ENCODE peak calls at places on chromosomes 16 and 17, in ten cellular contexts. E is spleen, Z is H1, M is GM23338, A is Panc1, W is upper lobe of left lung, K is esophagus muscularis mucosa, O is transverse colon, T is SK-N-SH, B is suprapubic skin. R is an unnamed sample.

GRCh38 chr16:27313422-27314160 is at the start of gene IL4R:
- DNase-seq in W (peak), B (peak), E (peak), O (peak), T (peak), A (no peak), K (no peak), M (peak), Z (peak), R (peak)

GRCh38 chr16:49548571-49548970 is 175.0 kb downstream of the C16orf78 start:
- DNase-seq in M (no peak), B (no peak), T (no peak), K (no peak), O (no peak), A (no peak), W (no peak), Z (no peak), E (peak), R (no peak)

GRCh38 chr16:84065536-84066132 is 23.0 kb upstream of the SLC38A8 start:
- DNase-seq in M (peak), Z (no peak), A (no peak), W (peak), K (no peak), T (peak), E (peak), B (no peak), O (peak), R (peak)

GRCh38 chr17:77508047-77508715 is 367.4 kb downstream of the SEC14L1 start:
- DNase-seq in O (no peak), Z (no peak), T (no peak), E (peak), M (no peak), W (no peak), K (no peak), B (no peak), A (no peak), R (no peak)

GRCh38 chr17:44203731-44204452 is 4.2 kb upstream of the ATXN7L3 start:
- DNase-seq in B (no peak), K (no peak), T (peak), A (no peak), Z (peak), O (peak), M (peak), E (no peak), W (no peak), R (no peak)

GRCh38 chr16:87764600-87765472 is 950 bp downstream of the KLHDC4 start:
- DNase-seq in K (no peak), O (no peak), Z (no peak), W (no peak), A (no peak), B (no peak), T (peak), M (no peak), E (peak), R (no peak)

GRCh38 chr16:50839356-50839755 is 97.5 kb downstream of the CYLD start:
- DNase-seq in Z (peak), T (no peak), M (no peak), A (no peak), E (no peak), K (no peak), O (no peak), B (no peak), W (no peak), R (no peak)

GRCh38 chr17:60743812-60744211 is 66.2 kb downstream of the BCAS3 start:
- DNase-seq in W (no peak), K (no peak), Z (no peak), E (no peak), M (peak), O (no peak), B (no peak), A (no peak), T (no peak), R (no peak)

GRCh38 chr17:78032166-78032565 is 73.7 kb downstream of the TNRC6C start:
- DNase-seq in A (no peak), B (no peak), M (no peak), Z (no peak), E (no peak), W (no peak), T (no peak), O (no peak), K (peak), R (no peak)

GRCh38 chr16:620700-621525 is 9.9 kb upstream of the WFIKKN1 start:
- DNase-seq in E (no peak), T (peak), K (no peak), O (no peak), B (no peak), M (no peak), Z (no peak), A (no peak), W (no peak), R (no peak)

GRCh38 chr17:38498353-38498752 is 70.1 kb downstream of the ARHGAP23 start:
- DNase-seq in E (no peak), T (no peak), W (no peak), A (no peak), K (no peak), Z (no peak), B (no peak), O (no peak), M (peak), R (no peak)

GRCh38 chr17:82528484-82529265 is 9.1 kb downstream of the FOXK2 start:
- DNase-seq in O (peak), T (peak), A (peak), M (no peak), Z (no peak), W (peak), B (no peak), E (no peak), K (no peak), R (peak)

GRCh38 chr16:51164167-51164566 is 13.1 kb upstream of the SALL1 start:
- DNase-seq in W (no peak), B (no peak), Z (no peak), E (no peak), T (no peak), O (no peak), A (no peak), M (no peak), K (no peak), R (no peak)

GRCh38 chr17:869067-869466 is 86.9 kb downstream of the MRM3 start:
- DNase-seq in K (no peak), B (no peak), Z (no peak), E (no peak), O (peak), A (no peak), M (no peak), W (no peak), T (no peak), R (peak)

GRCh38 chr16:75572859-75573542 is 6.8 kb downstream of the GABARAPL2 start:
- DNase-seq in W (no peak), Z (no peak), O (no peak), E (no peak), A (no peak), K (no peak), T (no peak), B (peak), M (no peak), R (no peak)
- TF ChIP-seq POLR2AphosphoS5 in W (no peak), Z (no peak), O (no peak), E (no peak), A (no peak), K (no peak), T (no peak), B (no peak), M (no peak), R (no peak)

GRCh38 chr16:25014500-25015147 is 545 bp downstream of the ARHGAP17 start:
- DNase-seq in Z (peak), K (no peak), O (peak), A (no peak), B (peak), T (peak), M (peak), W (peak), E (peak), R (peak)

GRCh38 chr16:25013751-25014499 is 1.2 kb downstream of the ARHGAP17 start:
- DNase-seq in M (no peak), W (no peak), B (peak), A (no peak), Z (no peak), T (no peak), O (no peak), E (no peak), K (no peak), R (no peak)

GRCh38 chr16:25012525-25012991 is 2.6 kb downstream of the ARHGAP17 start:
- DNase-seq in T (no peak), B (peak), O (peak), M (no peak), W (no peak), A (no peak), K (no peak), E (no peak), Z (no peak), R (no peak)

GRCh38 chr16:25011891-25012499 is 3.2 kb downstream of the ARHGAP17 start:
- DNase-seq in W (no peak), E (no peak), M (no peak), B (peak), O (no peak), Z (no peak), K (no peak), T (no peak), A (no peak), R (no peak)

DNA sequence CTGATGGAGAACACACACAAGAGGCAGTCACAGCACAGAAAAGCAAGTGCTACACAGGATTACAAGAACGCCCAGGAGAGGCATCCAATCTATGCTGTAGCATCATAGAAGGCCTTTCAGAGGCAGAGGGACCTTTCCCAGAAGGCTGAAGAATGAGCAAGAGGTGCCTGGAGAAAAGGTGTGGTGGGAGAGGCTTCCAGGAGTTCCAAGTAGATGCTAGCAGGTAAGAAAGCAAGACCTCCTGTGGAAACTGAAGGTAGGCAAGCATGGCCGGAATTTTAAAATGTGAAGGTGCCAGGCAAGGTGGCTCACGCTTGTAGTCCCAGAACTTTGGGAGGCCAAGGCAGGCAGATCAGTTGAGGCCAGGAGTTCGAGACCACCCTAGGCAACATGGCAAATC is 2.1 kb downstream of the ARHGAP17 start:
- DNase-seq in T (no peak), M (no peak), B (no peak), A (no peak), W (no peak), K (no peak), O (no peak), E (no peak), Z (no peak), R (no peak)
- TF ChIP-seq CTCF in T (no peak), M (no peak), B (no peak), A (no peak), W (no peak), K (no peak), O (no peak), E (no peak), Z (no peak), R (no peak)

GRCh38 chr17:8189711-8190477 is at the start of gene BORCS6:
- DNase-seq in T (peak), A (peak), O (peak), W (peak), K (peak), M (peak), E (peak), B (peak), Z (peak), R (peak)
- TF ChIP-seq POLR2AphosphoS5 in T (peak), A (peak), O (peak), W (peak), K (peak), M (peak), E (peak), B (no peak), Z (no peak), R (peak)

GRCh38 chr16:25143898-25144297 is 32.4 kb downstream of the LCMT1 start:
- DNase-seq in E (no peak), W (no peak), O (peak), M (peak), K (no peak), Z (no peak), B (no peak), T (no peak), A (no peak), R (no peak)
- TF ChIP-seq CTCF in E (no peak), W (no peak), O (peak), M (peak), K (no peak), Z (peak), B (peak), T (peak), A (peak), R (peak)

R was measured in stomach.